ENCODE peak calls at places on chromosomes 5 and 9, in six cellular contexts. One of them, this sample, is unnamed.

GRCh38 chr9:70085241-70085640 is 41.6 kb downstream of the MAMDC2 start:
- DNase-seq in GM12891: no peak
- DNase-seq in body of pancreas: no peak
- DNase-seq in ovary: no peak
- DNase-seq in spleen: no peak
- DNase-seq in breast epithelium: no peak
- DNase-seq in this sample: no peak

GRCh38 chr5:154477382-154478223 is 424 bp downstream of the HAND1 start:
- DNase-seq in GM12891: no peak
- DNase-seq in body of pancreas: no peak
- DNase-seq in ovary: no peak
- DNase-seq in spleen: no peak
- DNase-seq in breast epithelium: no peak
- DNase-seq in this sample: no peak

GRCh38 chr9:10434412-10434811 is 178.4 kb downstream of the PTPRD start:
- DNase-seq in GM12891: no peak
- DNase-seq in body of pancreas: no peak
- DNase-seq in ovary: no peak
- DNase-seq in spleen: no peak
- DNase-seq in breast epithelium: no peak
- DNase-seq in this sample: no peak

GRCh38 chr5:133977858-133978257 is 9.4 kb upstream of the C5orf15 start:
- DNase-seq in GM12891: no peak
- DNase-seq in body of pancreas: no peak
- DNase-seq in ovary: no peak
- DNase-seq in spleen: no peak
- DNase-seq in breast epithelium: no peak
- DNase-seq in this sample: no peak

GRCh38 chr9:15837079-15837679 is 284.3 kb downstream of the CCDC171 start:
- DNase-seq in GM12891: no peak
- DNase-seq in body of pancreas: no peak
- DNase-seq in ovary: no peak
- DNase-seq in spleen: no peak
- DNase-seq in breast epithelium: no peak
- DNase-seq in this sample: peak; percentile 33

GRCh38 chr5:6745706-6746217 is 32.5 kb downstream of the TENT4A start:
- DNase-seq in GM12891: no peak
- DNase-seq in body of pancreas: peak; percentile 26
- DNase-seq in ovary: no peak
- DNase-seq in spleen: peak; percentile 32
- DNase-seq in breast epithelium: no peak
- DNase-seq in this sample: no peak

GRCh38 chr5:95771109-95771708 is 40.1 kb downstream of the RHOBTB3 start:
- DNase-seq in GM12891: no peak
- DNase-seq in body of pancreas: peak; percentile 81
- DNase-seq in ovary: peak; percentile 67
- DNase-seq in spleen: no peak
- DNase-seq in breast epithelium: peak; percentile 39
- DNase-seq in this sample: peak; percentile 82

GRCh38 chr5:16456103-16456832 is 9.3 kb downstream of the ZNF622 start:
- DNase-seq in GM12891: no peak
- DNase-seq in body of pancreas: peak; percentile 62
- DNase-seq in ovary: peak; percentile 13
- DNase-seq in spleen: no peak
- DNase-seq in breast epithelium: no peak
- DNase-seq in this sample: peak; percentile 25

GRCh38 chr9:27888661-27889295 is 315.5 kb upstream of the C9orf72 start:
- DNase-seq in GM12891: peak; percentile 21
- DNase-seq in body of pancreas: peak; percentile 44
- DNase-seq in ovary: no peak
- DNase-seq in spleen: peak; percentile 73
- DNase-seq in breast epithelium: no peak
- DNase-seq in this sample: peak; percentile 60

GRCh38 chr9:134502261-134503211 is 139.1 kb upstream of the COL5A1 start:
- DNase-seq in GM12891: no peak
- DNase-seq in body of pancreas: peak; percentile 35
- DNase-seq in ovary: peak; percentile 83
- DNase-seq in spleen: peak; percentile 56
- DNase-seq in breast epithelium: no peak
- DNase-seq in this sample: peak; percentile 56
- TF ChIP-seq POLR2A in GM12891: no peak
- TF ChIP-seq POLR2A in body of pancreas: no peak
- TF ChIP-seq POLR2A in ovary: no peak
- TF ChIP-seq POLR2A in spleen: no peak
- TF ChIP-seq POLR2A in breast epithelium: no peak
- TF ChIP-seq POLR2A in this sample: no peak

GRCh38 chr9:5560439-5560838 is 50.1 kb downstream of the PDCD1LG2 start:
- DNase-seq in GM12891: no peak
- DNase-seq in body of pancreas: no peak
- DNase-seq in ovary: no peak
- DNase-seq in spleen: no peak
- DNase-seq in breast epithelium: no peak
- DNase-seq in this sample: no peak

GRCh38 chr9:5559659-5560058 is 49.3 kb downstream of the PDCD1LG2 start:
- DNase-seq in GM12891: no peak
- DNase-seq in body of pancreas: no peak
- DNase-seq in ovary: no peak
- DNase-seq in spleen: no peak
- DNase-seq in breast epithelium: no peak
- DNase-seq in this sample: no peak

GRCh38 chr9:5556101-5556500 is 45.8 kb downstream of the PDCD1LG2 start:
- DNase-seq in GM12891: no peak
- DNase-seq in body of pancreas: no peak
- DNase-seq in ovary: no peak
- DNase-seq in spleen: no peak
- DNase-seq in breast epithelium: no peak
- DNase-seq in this sample: no peak

GRCh38 chr9:5554254-5554653 is 43.9 kb downstream of the PDCD1LG2 start:
- DNase-seq in GM12891: no peak
- DNase-seq in body of pancreas: no peak
- DNase-seq in ovary: no peak
- DNase-seq in spleen: no peak
- DNase-seq in breast epithelium: no peak
- DNase-seq in this sample: no peak

DNA sequence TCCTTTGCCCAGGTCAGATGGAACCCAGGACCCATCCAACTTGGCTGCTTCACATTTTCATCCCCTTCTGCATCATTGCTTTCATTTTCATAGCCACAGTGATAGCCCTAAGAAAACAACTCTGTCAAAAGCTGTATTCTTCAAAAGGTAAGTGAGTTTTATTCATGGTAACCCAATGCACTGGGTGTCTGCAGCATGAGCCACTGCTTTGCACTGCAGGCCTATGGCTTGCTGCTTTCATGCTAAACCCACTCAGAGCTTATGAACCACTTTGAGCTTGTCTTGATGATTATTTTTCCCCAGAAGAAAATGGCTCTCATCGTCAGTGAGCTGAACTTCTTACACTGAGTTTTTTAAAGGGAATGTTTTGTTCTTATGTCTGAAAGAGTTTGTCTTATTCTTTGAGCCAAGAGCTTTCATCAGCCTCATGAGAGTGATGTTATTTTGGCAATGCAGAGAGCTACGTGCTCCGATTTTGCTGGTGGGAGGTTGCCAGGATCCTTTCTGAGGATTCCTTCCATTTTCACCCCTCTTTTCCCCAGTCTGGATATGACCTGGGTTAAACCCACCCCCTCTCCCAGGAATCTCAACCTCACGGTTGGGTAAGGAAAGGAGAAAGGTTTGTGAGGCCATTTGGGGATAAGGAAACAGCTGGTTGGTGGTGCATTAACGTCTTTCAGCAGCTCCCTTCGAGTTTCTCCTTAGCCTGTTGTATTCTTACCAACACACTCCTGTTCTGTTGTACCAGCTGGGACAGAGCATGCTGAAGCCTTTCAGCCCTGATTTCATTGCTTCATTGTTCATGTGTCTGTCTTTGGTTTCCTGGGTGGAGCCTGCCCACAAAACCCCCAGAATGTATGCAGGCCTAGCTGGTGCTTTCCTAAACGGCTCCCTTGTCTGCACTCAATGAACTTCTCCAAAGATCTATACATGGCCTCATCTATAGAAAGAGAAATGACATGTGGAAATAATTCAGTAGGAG is 47.6 kb downstream of the PDCD1LG2 start:
- DNase-seq in GM12891: no peak
- DNase-seq in body of pancreas: no peak
- DNase-seq in ovary: peak; percentile 13
- DNase-seq in spleen: no peak
- DNase-seq in breast epithelium: no peak
- DNase-seq in this sample: no peak
- TF ChIP-seq POLR2A in GM12891: peak; percentile 36
- TF ChIP-seq POLR2A in body of pancreas: no peak
- TF ChIP-seq POLR2A in ovary: no peak
- TF ChIP-seq POLR2A in spleen: no peak
- TF ChIP-seq POLR2A in breast epithelium: no peak
- TF ChIP-seq POLR2A in this sample: no peak

GRCh38 chr5:180291943-180292831 is at the start of gene MAPK9:
- DNase-seq in GM12891: peak; percentile 87
- DNase-seq in body of pancreas: peak; percentile 89
- DNase-seq in ovary: peak; percentile 80
- DNase-seq in spleen: peak; percentile 96
- DNase-seq in breast epithelium: peak; percentile 66
- DNase-seq in this sample: peak; percentile 91
- TF ChIP-seq POLR2A in GM12891: no peak
- TF ChIP-seq POLR2A in body of pancreas: peak; percentile 54
- TF ChIP-seq POLR2A in ovary: no peak
- TF ChIP-seq POLR2A in spleen: no peak
- TF ChIP-seq POLR2A in breast epithelium: no peak
- TF ChIP-seq POLR2A in this sample: no peak

GRCh38 chr5:36724429-36725332 is 118.3 kb downstream of the SLC1A3 start:
- DNase-seq in GM12891: peak; percentile 68
- DNase-seq in body of pancreas: peak; percentile 20
- DNase-seq in ovary: no peak
- DNase-seq in spleen: peak; percentile 95
- DNase-seq in breast epithelium: no peak
- DNase-seq in this sample: peak; percentile 61

GRCh38 chr5:36721664-36722063 is 115.3 kb downstream of the SLC1A3 start:
- DNase-seq in GM12891: no peak
- DNase-seq in body of pancreas: no peak
- DNase-seq in ovary: no peak
- DNase-seq in spleen: no peak
- DNase-seq in breast epithelium: no peak
- DNase-seq in this sample: no peak

GRCh38 chr5:36726317-36726716 is 119.9 kb downstream of the SLC1A3 start:
- DNase-seq in GM12891: no peak
- DNase-seq in body of pancreas: no peak
- DNase-seq in ovary: no peak
- DNase-seq in spleen: no peak
- DNase-seq in breast epithelium: no peak
- DNase-seq in this sample: no peak

GRCh38 chr5:36722913-36723312 is 116.5 kb downstream of the SLC1A3 start:
- DNase-seq in GM12891: no peak
- DNase-seq in body of pancreas: no peak
- DNase-seq in ovary: no peak
- DNase-seq in spleen: no peak
- DNase-seq in breast epithelium: no peak
- DNase-seq in this sample: no peak

DNA sequence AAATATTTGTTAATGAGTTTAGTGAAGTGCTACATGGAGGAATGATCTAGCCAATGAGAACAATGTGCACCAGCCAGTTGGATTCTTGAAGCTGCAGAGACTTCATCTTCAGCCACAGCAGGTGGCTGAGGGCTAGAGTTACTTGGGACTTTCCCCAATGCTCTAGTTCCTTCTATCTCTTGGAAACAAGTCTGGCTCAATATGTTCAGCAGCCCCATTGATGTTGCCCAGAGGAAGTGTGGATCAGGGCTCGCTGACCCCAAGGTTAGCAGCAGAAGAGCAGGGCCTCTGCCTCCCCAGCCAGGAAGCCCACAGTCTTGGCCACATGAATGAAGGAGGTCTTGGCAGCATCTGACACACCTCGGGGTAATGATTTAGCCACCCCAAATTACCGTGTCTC is 117.5 kb downstream of the SLC1A3 start:
- DNase-seq in GM12891: no peak
- DNase-seq in body of pancreas: no peak
- DNase-seq in ovary: no peak
- DNase-seq in spleen: peak; percentile 80
- DNase-seq in breast epithelium: no peak
- DNase-seq in this sample: no peak
- TF ChIP-seq POLR2A in GM12891: peak; percentile 49
- TF ChIP-seq POLR2A in body of pancreas: no peak
- TF ChIP-seq POLR2A in ovary: no peak
- TF ChIP-seq POLR2A in spleen: no peak
- TF ChIP-seq POLR2A in breast epithelium: no peak
- TF ChIP-seq POLR2A in this sample: no peak

DNA sequence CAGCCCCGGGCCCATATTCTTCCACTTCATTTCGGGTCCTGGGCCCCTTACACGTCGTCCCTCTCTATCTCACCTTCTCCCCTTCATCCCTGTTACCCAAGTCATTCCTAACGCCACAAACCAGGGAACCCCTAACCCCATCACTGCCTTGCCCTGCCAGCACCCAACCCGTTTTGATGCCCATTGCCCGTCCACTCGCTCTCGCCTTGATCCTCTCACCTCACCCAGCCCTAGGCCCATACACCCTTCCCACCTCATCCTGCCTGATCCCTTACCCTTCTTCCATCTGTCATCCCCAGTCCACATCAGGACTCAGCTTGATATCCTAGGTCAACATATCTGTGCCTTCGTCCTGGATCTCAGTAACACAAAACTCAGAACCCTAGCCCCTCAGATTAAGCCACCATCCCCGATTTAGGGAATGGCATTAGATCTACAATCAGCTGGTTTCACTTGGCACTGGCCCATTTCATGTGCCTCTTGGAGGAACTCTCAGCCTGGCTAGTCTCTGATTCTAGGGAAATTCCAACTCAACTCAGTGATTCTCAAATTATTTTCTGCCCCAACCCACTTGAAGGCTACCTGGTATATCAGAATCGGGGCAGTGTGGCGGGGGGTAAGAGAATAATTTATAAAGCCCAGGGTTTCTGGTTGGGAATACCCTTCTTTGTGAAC is 499 bp downstream of the CHMP5 start:
- DNase-seq in GM12891: no peak
- DNase-seq in body of pancreas: no peak
- DNase-seq in ovary: no peak
- DNase-seq in spleen: peak; percentile 83
- DNase-seq in breast epithelium: no peak
- DNase-seq in this sample: no peak
- TF ChIP-seq POLR2A in GM12891: peak; percentile 3
- TF ChIP-seq POLR2A in body of pancreas: no peak
- TF ChIP-seq POLR2A in ovary: no peak
- TF ChIP-seq POLR2A in spleen: no peak
- TF ChIP-seq POLR2A in breast epithelium: no peak
- TF ChIP-seq POLR2A in this sample: no peak

DNA sequence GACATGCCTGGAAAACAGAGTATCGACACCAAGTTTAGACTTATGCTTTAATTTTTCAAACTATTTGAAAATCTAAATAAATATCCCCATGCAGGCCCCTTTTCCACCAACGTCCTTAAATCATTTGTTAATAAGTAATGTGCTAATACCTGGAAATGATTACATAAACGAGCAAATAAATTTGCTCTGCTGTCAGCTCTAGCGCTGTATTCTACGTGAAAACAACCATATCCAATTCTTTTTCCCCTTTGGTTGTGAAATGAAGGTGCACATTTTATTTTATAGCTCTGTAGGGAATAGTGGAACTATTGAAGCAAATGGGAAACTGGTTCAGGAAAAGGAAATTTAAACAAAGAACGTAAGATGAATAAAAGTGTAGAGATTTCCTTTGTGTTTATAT is 137.7 kb upstream of the ZNF608 start:
- DNase-seq in GM12891: no peak
- DNase-seq in body of pancreas: no peak
- DNase-seq in ovary: no peak
- DNase-seq in spleen: no peak
- DNase-seq in breast epithelium: no peak
- DNase-seq in this sample: no peak
- TF ChIP-seq POLR2A in GM12891: no peak
- TF ChIP-seq POLR2A in body of pancreas: no peak
- TF ChIP-seq POLR2A in ovary: no peak
- TF ChIP-seq POLR2A in spleen: no peak
- TF ChIP-seq POLR2A in breast epithelium: no peak
- TF ChIP-seq POLR2A in this sample: no peak

GRCh38 chr5:137847699-137848098 is 20.0 kb upstream of the MYOT start:
- DNase-seq in GM12891: no peak
- DNase-seq in body of pancreas: no peak
- DNase-seq in ovary: no peak
- DNase-seq in spleen: no peak
- DNase-seq in breast epithelium: no peak
- DNase-seq in this sample: no peak
- TF ChIP-seq POLR2A in GM12891: no peak
- TF ChIP-seq POLR2A in body of pancreas: no peak
- TF ChIP-seq POLR2A in ovary: no peak
- TF ChIP-seq POLR2A in spleen: no peak
- TF ChIP-seq POLR2A in breast epithelium: no peak
- TF ChIP-seq POLR2A in this sample: no peak